ENCODE peak calls at places on chromosome 13, in eight cellular contexts. One of them, this sample, is unnamed.

GRCh38 chr13:44471686-44472085 is 98.1 kb downstream of the SERP2 start:
- DNase-seq in pancreas: no peak
- DNase-seq in fibroblast of mammary gland: peak; percentile 31
- DNase-seq in anterior cingulate cortex: no peak
- DNase-seq in cardiac fibroblast: peak; percentile 29
- DNase-seq in uterus: no peak
- DNase-seq in type B pancreatic cell: no peak
- DNase-seq in CD8-positive, alpha-beta T cell: no peak
- DNase-seq in this sample: no peak

GRCh38 chr13:94987869-94988268 is 275.5 kb upstream of the SOX21 start:
- DNase-seq in fibroblast of mammary gland: peak; percentile 76
- DNase-seq in anterior cingulate cortex: no peak
- DNase-seq in CD8-positive, alpha-beta T cell: no peak
- DNase-seq in type B pancreatic cell: no peak
- DNase-seq in cardiac fibroblast: no peak
- DNase-seq in pancreas: no peak
- DNase-seq in uterus: no peak
- DNase-seq in this sample: no peak

GRCh38 chr13:23715762-23716235 is 145.6 kb downstream of the TNFRSF19 start:
- DNase-seq in cardiac fibroblast: no peak
- DNase-seq in pancreas: no peak
- DNase-seq in uterus: no peak
- DNase-seq in CD8-positive, alpha-beta T cell: no peak
- DNase-seq in fibroblast of mammary gland: no peak
- DNase-seq in type B pancreatic cell: no peak
- DNase-seq in anterior cingulate cortex: no peak
- DNase-seq in this sample: no peak

GRCh38 chr13:27005556-27005955 is 166.1 kb downstream of the USP12 start:
- DNase-seq in type B pancreatic cell: no peak
- DNase-seq in anterior cingulate cortex: peak; percentile 77
- DNase-seq in cardiac fibroblast: peak; percentile 35
- DNase-seq in uterus: no peak
- DNase-seq in CD8-positive, alpha-beta T cell: no peak
- DNase-seq in pancreas: peak; percentile 41
- DNase-seq in fibroblast of mammary gland: no peak
- DNase-seq in this sample: no peak

GRCh38 chr13:113647351-113648217 is 10.4 kb downstream of the ATP4B start:
- DNase-seq in pancreas: peak; percentile 99
- DNase-seq in uterus: peak; percentile 69
- DNase-seq in fibroblast of mammary gland: peak; percentile 18
- DNase-seq in type B pancreatic cell: peak; percentile 67
- DNase-seq in anterior cingulate cortex: peak; percentile 93
- DNase-seq in cardiac fibroblast: peak; percentile 81
- DNase-seq in CD8-positive, alpha-beta T cell: no peak
- DNase-seq in this sample: peak; percentile 97

GRCh38 chr13:111658150-111659100 is 338.0 kb downstream of the TEX29 start:
- DNase-seq in pancreas: no peak
- DNase-seq in anterior cingulate cortex: peak; percentile 28
- DNase-seq in type B pancreatic cell: peak; percentile 51
- DNase-seq in fibroblast of mammary gland: no peak
- DNase-seq in uterus: no peak
- DNase-seq in cardiac fibroblast: no peak
- DNase-seq in CD8-positive, alpha-beta T cell: no peak
- DNase-seq in this sample: no peak

GRCh38 chr13:23510979-23511735 is 59.1 kb upstream of the TNFRSF19 start:
- DNase-seq in anterior cingulate cortex: no peak
- DNase-seq in uterus: no peak
- DNase-seq in fibroblast of mammary gland: peak; percentile 50
- DNase-seq in type B pancreatic cell: no peak
- DNase-seq in CD8-positive, alpha-beta T cell: no peak
- DNase-seq in pancreas: no peak
- DNase-seq in cardiac fibroblast: peak; percentile 43
- DNase-seq in this sample: no peak

GRCh38 chr13:48531416-48532145 is 1.3 kb downstream of the RCBTB2 start:
- DNase-seq in type B pancreatic cell: no peak
- DNase-seq in fibroblast of mammary gland: no peak
- DNase-seq in uterus: no peak
- DNase-seq in anterior cingulate cortex: no peak
- DNase-seq in pancreas: no peak
- DNase-seq in CD8-positive, alpha-beta T cell: no peak
- DNase-seq in cardiac fibroblast: no peak
- DNase-seq in this sample: no peak

GRCh38 chr13:96850538-96850937 is 143.7 kb downstream of the OXGR1 start:
- DNase-seq in type B pancreatic cell: no peak
- DNase-seq in anterior cingulate cortex: no peak
- DNase-seq in CD8-positive, alpha-beta T cell: no peak
- DNase-seq in cardiac fibroblast: no peak
- DNase-seq in uterus: no peak
- DNase-seq in pancreas: no peak
- DNase-seq in fibroblast of mammary gland: no peak
- DNase-seq in this sample: no peak

GRCh38 chr13:93559718-93560117 is 333.1 kb downstream of the GPC6 start:
- DNase-seq in anterior cingulate cortex: no peak
- DNase-seq in cardiac fibroblast: peak; percentile 61
- DNase-seq in pancreas: no peak
- DNase-seq in uterus: no peak
- DNase-seq in CD8-positive, alpha-beta T cell: no peak
- DNase-seq in type B pancreatic cell: no peak
- DNase-seq in fibroblast of mammary gland: peak; percentile 94
- DNase-seq in this sample: no peak

GRCh38 chr13:113584205-113584869 is at the start of gene TFDP1:
- DNase-seq in pancreas: peak; percentile 79
- DNase-seq in uterus: peak; percentile 62
- DNase-seq in cardiac fibroblast: peak; percentile 87
- DNase-seq in CD8-positive, alpha-beta T cell: no peak
- DNase-seq in fibroblast of mammary gland: peak; percentile 81
- DNase-seq in type B pancreatic cell: peak; percentile 90
- DNase-seq in anterior cingulate cortex: peak; percentile 73
- DNase-seq in this sample: peak; percentile 91

GRCh38 chr13:45341799-45342584 is 1.0 kb upstream of the TPT1 start:
- DNase-seq in fibroblast of mammary gland: peak; percentile 83
- DNase-seq in uterus: peak; percentile 47
- DNase-seq in type B pancreatic cell: no peak
- DNase-seq in pancreas: no peak
- DNase-seq in cardiac fibroblast: peak; percentile 67
- DNase-seq in CD8-positive, alpha-beta T cell: no peak
- DNase-seq in anterior cingulate cortex: no peak
- DNase-seq in this sample: peak; percentile 61

GRCh38 chr13:26873174-26873698 is 112.7 kb upstream of the GPR12 start:
- DNase-seq in type B pancreatic cell: no peak
- DNase-seq in fibroblast of mammary gland: no peak
- DNase-seq in uterus: no peak
- DNase-seq in pancreas: no peak
- DNase-seq in CD8-positive, alpha-beta T cell: no peak
- DNase-seq in cardiac fibroblast: no peak
- DNase-seq in anterior cingulate cortex: no peak
- DNase-seq in this sample: no peak